ENCODE peak calls at places on chromosomes 3 and 15, in eight cellular contexts. E, B, O, V, I, R, S and K are unnamed samples.

GRCh38 chr15:36591534-36592411 is 12.3 kb downstream of the CDIN1 start:
- DNase-seq in E (no peak), B (peak; percentile 17), O (no peak), V (peak; percentile 45), I (no peak), R (no peak), S (no peak), K (no peak)

GRCh38 chr3:10432931-10433330 is 72.5 kb downstream of the ATP2B2 start:
- DNase-seq in E (peak; percentile 66), B (no peak), O (no peak), V (no peak), I (no peak), R (no peak), S (no peak), K (no peak)

GRCh38 chr3:190862209-190863118 is at the start of gene GMNC:
- DNase-seq in E (peak; percentile 51), B (peak; percentile 74), O (peak; percentile 91), V (peak; percentile 75), I (peak; percentile 88), R (no peak), S (peak; percentile 92), K (peak; percentile 81)

GRCh38 chr3:49924683-49925082 is 4.9 kb downstream of the MON1A start:
- DNase-seq in E (no peak), B (peak; percentile 32), O (no peak), V (peak; percentile 90), I (no peak), R (no peak), S (no peak), K (no peak)

GRCh38 chr15:94607176-94607654 is 375.9 kb downstream of the MCTP2 start:
- DNase-seq in E (no peak), B (no peak), O (no peak), V (no peak), I (no peak), R (no peak), S (peak; percentile 63), K (peak; percentile 74)

GRCh38 chr3:180646187-180646790 is 33.0 kb downstream of the CCDC39 start:
- DNase-seq in E (peak; percentile 7), B (no peak), O (no peak), V (peak; percentile 2), I (no peak), R (peak; percentile 32), S (no peak), K (no peak)

GRCh38 chr15:29057856-29058255 is 172.1 kb downstream of the APBA2 start:
- DNase-seq in E (no peak), B (no peak), O (no peak), V (no peak), I (no peak), R (no peak), S (no peak), K (no peak)

GRCh38 chr3:16060945-16061344 is 113.5 kb upstream of the GALNT15 start:
- DNase-seq in E (no peak), B (peak; percentile 87), O (no peak), V (peak; percentile 96), I (no peak), R (no peak), S (peak; percentile 51), K (no peak)

GRCh38 chr15:99117563-99118257 is 12.8 kb downstream of the SYNM start:
- DNase-seq in E (no peak), B (no peak), O (peak; percentile 27), V (no peak), I (no peak), R (no peak), S (no peak), K (no peak)

GRCh38 chr3:118550122-118550521 is 484.5 kb downstream of the IGSF11 start:
- DNase-seq in E (no peak), B (no peak), O (no peak), V (no peak), I (no peak), R (no peak), S (no peak), K (no peak)

GRCh38 chr3:156471431-156471830 is 83.5 kb downstream of the SSR3 start:
- DNase-seq in E (peak; percentile 10), B (no peak), O (no peak), V (peak; percentile 25), I (no peak), R (no peak), S (no peak), K (no peak)

GRCh38 chr15:44216958-44217357 is 21.9 kb upstream of the FRMD5 start:
- DNase-seq in E (no peak), B (no peak), O (no peak), V (no peak), I (no peak), R (no peak), S (no peak), K (no peak)